ENCODE peak calls at places on chromosomes 16 and 17, in ten cellular contexts. One of them, this sample, is unnamed.

GRCh38 chr17:40360091-40360490 is 4.4 kb downstream of the GJD3 start:
- DNase-seq in IMR-90: no peak
- DNase-seq in psoas muscle: peak; percentile 20
- DNase-seq in breast epithelium: no peak
- DNase-seq in hepatocyte: no peak
- DNase-seq in GM23248: no peak
- DNase-seq in Peyer's patch: no peak
- DNase-seq in naive thymus-derived CD4-positive, alpha-beta T cell: no peak
- DNase-seq in ovary: no peak
- DNase-seq in left ventricle myocardium inferior: no peak
- DNase-seq in this sample: no peak

GRCh38 chr16:685967-686366 is 1.8 kb upstream of the JMJD8 start:
- DNase-seq in breast epithelium: no peak
- DNase-seq in Peyer's patch: no peak
- DNase-seq in ovary: peak; percentile 68
- DNase-seq in left ventricle myocardium inferior: no peak
- DNase-seq in GM23248: peak; percentile 74
- DNase-seq in IMR-90: peak; percentile 13
- DNase-seq in hepatocyte: peak; percentile 53
- DNase-seq in psoas muscle: no peak
- DNase-seq in naive thymus-derived CD4-positive, alpha-beta T cell: no peak
- DNase-seq in this sample: no peak

GRCh38 chr17:1643293-1643998 is 2.1 kb downstream of the SCARF1 start:
- DNase-seq in GM23248: peak; percentile 59
- DNase-seq in IMR-90: no peak
- DNase-seq in psoas muscle: peak; percentile 67
- DNase-seq in Peyer's patch: peak; percentile 80
- DNase-seq in left ventricle myocardium inferior: no peak
- DNase-seq in ovary: peak; percentile 68
- DNase-seq in hepatocyte: peak; percentile 92
- DNase-seq in breast epithelium: peak; percentile 63
- DNase-seq in naive thymus-derived CD4-positive, alpha-beta T cell: peak; percentile 57
- DNase-seq in this sample: peak; percentile 72

GRCh38 chr16:6880263-6880662 is 452.4 kb upstream of the RBFOX1 start:
- DNase-seq in IMR-90: no peak
- DNase-seq in Peyer's patch: no peak
- DNase-seq in psoas muscle: no peak
- DNase-seq in breast epithelium: no peak
- DNase-seq in GM23248: no peak
- DNase-seq in left ventricle myocardium inferior: no peak
- DNase-seq in naive thymus-derived CD4-positive, alpha-beta T cell: no peak
- DNase-seq in ovary: no peak
- DNase-seq in hepatocyte: no peak
- DNase-seq in this sample: no peak

GRCh38 chr17:28720247-28720996 is 637 bp downstream of the RPL23A start:
- DNase-seq in breast epithelium: no peak
- DNase-seq in left ventricle myocardium inferior: no peak
- DNase-seq in psoas muscle: no peak
- DNase-seq in ovary: no peak
- DNase-seq in Peyer's patch: no peak
- DNase-seq in hepatocyte: no peak
- DNase-seq in naive thymus-derived CD4-positive, alpha-beta T cell: no peak
- DNase-seq in GM23248: peak; percentile 47
- DNase-seq in IMR-90: no peak
- DNase-seq in this sample: no peak

GRCh38 chr17:57691939-57692338 is 53.2 kb downstream of the CCDC182 start:
- DNase-seq in naive thymus-derived CD4-positive, alpha-beta T cell: no peak
- DNase-seq in GM23248: no peak
- DNase-seq in IMR-90: no peak
- DNase-seq in Peyer's patch: no peak
- DNase-seq in hepatocyte: no peak
- DNase-seq in left ventricle myocardium inferior: no peak
- DNase-seq in breast epithelium: no peak
- DNase-seq in ovary: no peak
- DNase-seq in psoas muscle: no peak
- DNase-seq in this sample: no peak

GRCh38 chr17:40793800-40794199 is 6.0 kb downstream of the KRT28 start:
- DNase-seq in psoas muscle: no peak
- DNase-seq in ovary: no peak
- DNase-seq in hepatocyte: no peak
- DNase-seq in naive thymus-derived CD4-positive, alpha-beta T cell: no peak
- DNase-seq in IMR-90: no peak
- DNase-seq in breast epithelium: no peak
- DNase-seq in left ventricle myocardium inferior: no peak
- DNase-seq in GM23248: no peak
- DNase-seq in Peyer's patch: no peak
- DNase-seq in this sample: no peak

GRCh38 chr17:56358651-56359050 is 205.4 kb downstream of the ANKFN1 start:
- DNase-seq in naive thymus-derived CD4-positive, alpha-beta T cell: no peak
- DNase-seq in ovary: no peak
- DNase-seq in GM23248: no peak
- DNase-seq in IMR-90: peak; percentile 32
- DNase-seq in breast epithelium: no peak
- DNase-seq in Peyer's patch: no peak
- DNase-seq in hepatocyte: no peak
- DNase-seq in left ventricle myocardium inferior: no peak
- DNase-seq in psoas muscle: no peak
- DNase-seq in this sample: no peak

GRCh38 chr16:1334739-1335138 is 1.3 kb downstream of the BAIAP3 start:
- DNase-seq in IMR-90: no peak
- DNase-seq in Peyer's patch: no peak
- DNase-seq in ovary: no peak
- DNase-seq in psoas muscle: no peak
- DNase-seq in hepatocyte: no peak
- DNase-seq in GM23248: no peak
- DNase-seq in naive thymus-derived CD4-positive, alpha-beta T cell: no peak
- DNase-seq in left ventricle myocardium inferior: no peak
- DNase-seq in breast epithelium: no peak
- DNase-seq in this sample: no peak

GRCh38 chr16:1049113-1049975 is 23.2 kb upstream of the SSTR5 start:
- DNase-seq in IMR-90: no peak
- DNase-seq in naive thymus-derived CD4-positive, alpha-beta T cell: no peak
- DNase-seq in breast epithelium: no peak
- DNase-seq in ovary: no peak
- DNase-seq in left ventricle myocardium inferior: no peak
- DNase-seq in psoas muscle: no peak
- DNase-seq in hepatocyte: no peak
- DNase-seq in GM23248: no peak
- DNase-seq in Peyer's patch: no peak
- DNase-seq in this sample: no peak

GRCh38 chr17:73474370-73474988 is 162.7 kb upstream of the CDC42EP4 start:
- DNase-seq in psoas muscle: peak; percentile 72
- DNase-seq in ovary: peak; percentile 45
- DNase-seq in breast epithelium: no peak
- DNase-seq in GM23248: peak; percentile 74
- DNase-seq in hepatocyte: peak; percentile 94
- DNase-seq in IMR-90: peak; percentile 39
- DNase-seq in naive thymus-derived CD4-positive, alpha-beta T cell: no peak
- DNase-seq in left ventricle myocardium inferior: peak; percentile 79
- DNase-seq in Peyer's patch: no peak
- DNase-seq in this sample: no peak

GRCh38 chr16:82756283-82756599 is 129.5 kb downstream of the CDH13 start:
- DNase-seq in GM23248: no peak
- DNase-seq in IMR-90: peak; percentile 78
- DNase-seq in ovary: no peak
- DNase-seq in naive thymus-derived CD4-positive, alpha-beta T cell: no peak
- DNase-seq in breast epithelium: no peak
- DNase-seq in psoas muscle: no peak
- DNase-seq in hepatocyte: no peak
- DNase-seq in left ventricle myocardium inferior: no peak
- DNase-seq in Peyer's patch: no peak
- DNase-seq in this sample: no peak

GRCh38 chr17:31824771-31825360 is 34.2 kb downstream of the COPRS start:
- DNase-seq in psoas muscle: no peak
- DNase-seq in ovary: no peak
- DNase-seq in GM23248: peak; percentile 22
- DNase-seq in naive thymus-derived CD4-positive, alpha-beta T cell: no peak
- DNase-seq in breast epithelium: no peak
- DNase-seq in Peyer's patch: no peak
- DNase-seq in hepatocyte: no peak
- DNase-seq in IMR-90: peak; percentile 39
- DNase-seq in left ventricle myocardium inferior: no peak
- DNase-seq in this sample: no peak

GRCh38 chr17:19507673-19508326 is 25.9 kb upstream of the SLC47A1 start:
- DNase-seq in hepatocyte: peak; percentile 94
- DNase-seq in psoas muscle: peak; percentile 89
- DNase-seq in ovary: peak; percentile 94
- DNase-seq in IMR-90: peak; percentile 92
- DNase-seq in Peyer's patch: peak; percentile 86
- DNase-seq in GM23248: peak; percentile 95
- DNase-seq in naive thymus-derived CD4-positive, alpha-beta T cell: peak; percentile 89
- DNase-seq in breast epithelium: peak; percentile 95
- DNase-seq in left ventricle myocardium inferior: peak; percentile 80
- DNase-seq in this sample: peak; percentile 75
- H3K27me3 ChIP-seq in hepatocyte: no peaks in the 10 kb centered on the region
- H3K27me3 ChIP-seq in psoas muscle: no peaks in the 10 kb centered on the region
- H3K27me3 ChIP-seq in ovary: no peaks in the 10 kb centered on the region
- H3K27me3 ChIP-seq in IMR-90: no peaks in the 10 kb centered on the region
- H3K27me3 ChIP-seq in Peyer's patch: no peaks in the 10 kb centered on the region
- H3K27me3 ChIP-seq in GM23248: peaks cover 3% of the 10 kb centered on the region
- H3K27me3 ChIP-seq in naive thymus-derived CD4-positive, alpha-beta T cell: no peaks in the 10 kb centered on the region
- H3K27me3 ChIP-seq in breast epithelium: no peaks in the 10 kb centered on the region
- H3K27me3 ChIP-seq in left ventricle myocardium inferior: no peaks in the 10 kb centered on the region
- H3K27me3 ChIP-seq in this sample: no peaks in the 10 kb centered on the region

GRCh38 chr17:74748529-74749261 is at the start of gene NHERF1:
- DNase-seq in hepatocyte: peak; percentile 98
- DNase-seq in breast epithelium: peak; percentile 96
- DNase-seq in left ventricle myocardium inferior: peak; percentile 96
- DNase-seq in psoas muscle: peak; percentile 96
- DNase-seq in naive thymus-derived CD4-positive, alpha-beta T cell: peak; percentile 98
- DNase-seq in Peyer's patch: peak; percentile 96
- DNase-seq in IMR-90: peak; percentile 82
- DNase-seq in GM23248: peak; percentile 97
- DNase-seq in ovary: peak; percentile 96
- DNase-seq in this sample: peak; percentile 93
- H3K27ac ChIP-seq in hepatocyte: peak within 1 kb of the TSS; percentile 96
- H3K27ac ChIP-seq in breast epithelium: peak within 1 kb of the TSS; percentile 89
- H3K27ac ChIP-seq in left ventricle myocardium inferior: peak within 1 kb of the TSS; percentile 87
- H3K27ac ChIP-seq in psoas muscle: peak within 1 kb of the TSS; percentile 73
- H3K27ac ChIP-seq in naive thymus-derived CD4-positive, alpha-beta T cell: peak within 1 kb of the TSS; percentile 90
- H3K27ac ChIP-seq in Peyer's patch: peak within 1 kb of the TSS; percentile 95
- H3K27ac ChIP-seq in IMR-90: no peak within 1 kb of the TSS
- H3K27ac ChIP-seq in GM23248: no peak within 1 kb of the TSS
- H3K27ac ChIP-seq in ovary: peak within 1 kb of the TSS; percentile 65
- H3K27ac ChIP-seq in this sample: peak within 1 kb of the TSS; percentile 76

GRCh38 chr16:70493863-70494770 is 29.2 kb downstream of the COG4 start:
- DNase-seq in GM23248: peak; percentile 16
- DNase-seq in naive thymus-derived CD4-positive, alpha-beta T cell: no peak
- DNase-seq in psoas muscle: no peak
- DNase-seq in Peyer's patch: no peak
- DNase-seq in IMR-90: peak; percentile 28
- DNase-seq in left ventricle myocardium inferior: no peak
- DNase-seq in breast epithelium: no peak
- DNase-seq in hepatocyte: no peak
- DNase-seq in ovary: no peak
- DNase-seq in this sample: no peak
- H3K4me1 ChIP-seq in GM23248: no peaks in the 10 kb centered on the region
- H3K4me1 ChIP-seq in naive thymus-derived CD4-positive, alpha-beta T cell: no peaks in the 10 kb centered on the region
- H3K4me1 ChIP-seq in psoas muscle: no peaks in the 10 kb centered on the region
- H3K4me1 ChIP-seq in Peyer's patch: no peaks in the 10 kb centered on the region
- H3K4me1 ChIP-seq in IMR-90: peaks cover 3% of the 10 kb centered on the region
- H3K4me1 ChIP-seq in left ventricle myocardium inferior: peaks cover 19% of the 10 kb centered on the region
- H3K4me1 ChIP-seq in breast epithelium: no peaks in the 10 kb centered on the region
- H3K4me1 ChIP-seq in hepatocyte: no peaks in the 10 kb centered on the region
- H3K4me1 ChIP-seq in ovary: no peaks in the 10 kb centered on the region
- H3K4me1 ChIP-seq in this sample: no peaks in the 10 kb centered on the region

GRCh38 chr16:57016301-57016700 is 26.9 kb downstream of the NLRC5 start:
- DNase-seq in Peyer's patch: no peak
- DNase-seq in psoas muscle: no peak
- DNase-seq in naive thymus-derived CD4-positive, alpha-beta T cell: no peak
- DNase-seq in left ventricle myocardium inferior: no peak
- DNase-seq in IMR-90: no peak
- DNase-seq in GM23248: no peak
- DNase-seq in hepatocyte: no peak
- DNase-seq in ovary: no peak
- DNase-seq in breast epithelium: no peak
- DNase-seq in this sample: no peak
- H3K27me3 ChIP-seq in Peyer's patch: no peaks in the 10 kb centered on the region
- H3K27me3 ChIP-seq in psoas muscle: no peaks in the 10 kb centered on the region
- H3K27me3 ChIP-seq in naive thymus-derived CD4-positive, alpha-beta T cell: no peaks in the 10 kb centered on the region
- H3K27me3 ChIP-seq in left ventricle myocardium inferior: no peaks in the 10 kb centered on the region
- H3K27me3 ChIP-seq in IMR-90: no peaks in the 10 kb centered on the region
- H3K27me3 ChIP-seq in GM23248: no peaks in the 10 kb centered on the region
- H3K27me3 ChIP-seq in hepatocyte: no peaks in the 10 kb centered on the region
- H3K27me3 ChIP-seq in ovary: no peaks in the 10 kb centered on the region
- H3K27me3 ChIP-seq in breast epithelium: no peaks in the 10 kb centered on the region
- H3K27me3 ChIP-seq in this sample: no peaks in the 10 kb centered on the region

DNA sequence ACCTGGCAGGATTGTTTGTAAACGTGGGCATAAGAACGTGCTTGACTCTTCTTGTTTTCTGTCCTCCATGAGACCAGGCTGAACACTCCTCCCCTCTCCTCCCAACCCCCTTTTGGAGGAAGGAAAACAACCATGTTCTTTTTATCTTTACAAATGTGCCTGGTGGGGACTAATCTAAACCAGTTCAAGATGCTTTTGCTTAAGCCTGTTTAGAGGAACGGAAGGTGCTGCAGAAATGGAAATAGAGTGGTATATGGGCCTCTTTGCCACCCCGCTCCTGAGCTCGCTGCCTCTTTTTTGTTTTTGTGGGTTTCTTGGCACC is 288.1 kb downstream of the FTO start:
- DNase-seq in naive thymus-derived CD4-positive, alpha-beta T cell: no peak
- DNase-seq in GM23248: no peak
- DNase-seq in left ventricle myocardium inferior: no peak
- DNase-seq in breast epithelium: no peak
- DNase-seq in IMR-90: no peak
- DNase-seq in ovary: no peak
- DNase-seq in Peyer's patch: no peak
- DNase-seq in psoas muscle: no peak
- DNase-seq in hepatocyte: no peak
- DNase-seq in this sample: no peak
- H3K27ac ChIP-seq in naive thymus-derived CD4-positive, alpha-beta T cell: no peak overlapping the region
- H3K27ac ChIP-seq in GM23248: no peak overlapping the region
- H3K27ac ChIP-seq in left ventricle myocardium inferior: no peak overlapping the region
- H3K27ac ChIP-seq in breast epithelium: peak overlapping the region; percentile 84
- H3K27ac ChIP-seq in IMR-90: peak overlapping the region; percentile 45
- H3K27ac ChIP-seq in ovary: no peak overlapping the region
- H3K27ac ChIP-seq in Peyer's patch: no peak overlapping the region
- H3K27ac ChIP-seq in psoas muscle: peak overlapping the region; percentile 13
- H3K27ac ChIP-seq in hepatocyte: peak overlapping the region; percentile 40
- H3K27ac ChIP-seq in this sample: no peak overlapping the region

GRCh38 chr17:68812876-68813584 is 142.2 kb downstream of the ABCA8 start:
- DNase-seq in left ventricle myocardium inferior: no peak
- DNase-seq in naive thymus-derived CD4-positive, alpha-beta T cell: no peak
- DNase-seq in ovary: no peak
- DNase-seq in hepatocyte: no peak
- DNase-seq in GM23248: peak; percentile 19
- DNase-seq in psoas muscle: no peak
- DNase-seq in IMR-90: no peak
- DNase-seq in Peyer's patch: no peak
- DNase-seq in breast epithelium: no peak
- DNase-seq in this sample: no peak
- H3K4me1 ChIP-seq in left ventricle myocardium inferior: peaks cover 20% of the 10 kb centered on the region
- H3K4me1 ChIP-seq in naive thymus-derived CD4-positive, alpha-beta T cell: no peaks in the 10 kb centered on the region
- H3K4me1 ChIP-seq in ovary: peaks cover 4% of the 10 kb centered on the region
- H3K4me1 ChIP-seq in hepatocyte: no peaks in the 10 kb centered on the region
- H3K4me1 ChIP-seq in GM23248: peaks cover 7% of the 10 kb centered on the region
- H3K4me1 ChIP-seq in psoas muscle: no peaks in the 10 kb centered on the region
- H3K4me1 ChIP-seq in IMR-90: peaks cover 3% of the 10 kb centered on the region
- H3K4me1 ChIP-seq in Peyer's patch: no peaks in the 10 kb centered on the region
- H3K4me1 ChIP-seq in breast epithelium: no peaks in the 10 kb centered on the region
- H3K4me1 ChIP-seq in this sample: no peaks in the 10 kb centered on the region